ENCODE peak calls at places on chromosomes 4 and X, in six cellular contexts. M is stomach, P is tibial nerve, D is A549, W is esophagus muscularis mucosa, Z is suprapubic skin. I is an unnamed sample.
A peak's percentile ranks its signal among the peaks of the same experiment; 100 is the strongest.

GRCh38 chr4:14100349-14100748 is 472.8 kb upstream of the BOD1L1 start:
- DNase-seq in M (no peak), P (no peak), D (no peak), W (no peak), Z (no peak), I (no peak)

GRCh38 chr4:83582289-83582756 is 46.4 kb downstream of the GPAT3 start:
- DNase-seq in M (peak; percentile 54), P (peak; percentile 27), D (peak; percentile 59), W (no peak), Z (no peak), I (peak; percentile 27)

GRCh38 chr4:186981161-186981560 is 257.5 kb upstream of the FAT1 start:
- DNase-seq in M (no peak), P (no peak), D (no peak), W (no peak), Z (no peak), I (no peak)

GRCh38 chr4:109699553-109700225 is 3.6 kb downstream of the CASP6 start:
- DNase-seq in M (no peak), P (no peak), D (no peak), W (no peak), Z (no peak), I (no peak)

GRCh38 chrX:18574591-18574990 is 97.3 kb downstream of the RS1 start:
- DNase-seq in M (no peak), P (peak; percentile 56), D (peak; percentile 9), W (no peak), Z (no peak), I (peak; percentile 71)

GRCh38 chr4:36054750-36055467 is 189.4 kb downstream of the ARAP2 start:
- DNase-seq in M (no peak), P (no peak), D (no peak), W (no peak), Z (no peak), I (no peak)

GRCh38 chr4:29142708-29143107 is 1577.5 kb upstream of the PCDH7 start:
- DNase-seq in M (no peak), P (no peak), D (no peak), W (no peak), Z (no peak), I (no peak)

GRCh38 chrX:17413228-17413627 is 38.2 kb downstream of the NHS start:
- DNase-seq in M (no peak), P (no peak), D (peak; percentile 29), W (no peak), Z (no peak), I (no peak)

GRCh38 chr4:140135529-140136021 is 18.4 kb downstream of the MAML3 start:
- DNase-seq in M (no peak), P (no peak), D (peak; percentile 58), W (no peak), Z (no peak), I (peak; percentile 79)

DNA sequence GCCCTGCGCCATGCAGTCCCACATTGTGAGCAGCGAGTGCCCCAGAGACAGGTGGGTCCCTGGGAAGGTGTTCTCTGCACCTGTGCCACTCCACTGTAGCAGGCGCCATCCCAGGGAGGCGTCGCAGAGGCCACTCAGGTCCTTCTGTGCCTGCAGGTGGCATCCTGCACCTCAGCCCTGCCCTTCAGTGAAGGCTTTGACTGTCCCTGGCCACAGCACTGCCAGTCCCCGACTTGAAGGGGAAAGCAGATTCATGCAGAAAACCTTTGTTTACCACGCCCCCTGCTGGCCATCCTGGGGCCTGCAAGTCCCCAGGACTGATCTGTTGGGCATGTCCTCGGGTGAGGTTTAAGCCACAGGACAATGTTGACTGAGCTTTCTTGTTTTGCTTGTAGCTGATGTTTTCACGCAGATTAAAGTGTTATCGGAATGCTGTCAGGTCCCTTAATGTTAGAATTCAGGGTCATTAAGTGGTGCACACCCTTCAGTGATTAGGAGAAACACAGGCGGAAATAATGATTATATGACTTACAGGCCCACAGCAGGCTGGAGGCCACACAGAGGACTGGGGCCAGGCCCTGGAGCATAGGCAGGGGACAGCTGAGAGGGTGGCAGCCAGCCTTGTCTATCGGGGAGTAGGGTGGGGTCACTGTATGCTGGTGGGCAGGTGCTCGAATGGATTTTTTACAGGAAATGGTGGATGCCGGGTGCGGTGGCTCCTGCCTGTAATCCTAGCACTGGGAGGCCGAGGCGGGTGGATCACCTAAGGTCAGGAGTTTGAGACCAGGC is 5.0 kb downstream of the TACC3 start:
- DNase-seq in M (peak; percentile 96), P (peak; percentile 94), D (peak; percentile 84), W (peak; percentile 97), Z (peak; percentile 93), I (peak; percentile 64)
- TF ChIP-seq EP300 in M (no peak), P (no peak), D (no peak), W (no peak), Z (no peak), I (no peak)

DNA sequence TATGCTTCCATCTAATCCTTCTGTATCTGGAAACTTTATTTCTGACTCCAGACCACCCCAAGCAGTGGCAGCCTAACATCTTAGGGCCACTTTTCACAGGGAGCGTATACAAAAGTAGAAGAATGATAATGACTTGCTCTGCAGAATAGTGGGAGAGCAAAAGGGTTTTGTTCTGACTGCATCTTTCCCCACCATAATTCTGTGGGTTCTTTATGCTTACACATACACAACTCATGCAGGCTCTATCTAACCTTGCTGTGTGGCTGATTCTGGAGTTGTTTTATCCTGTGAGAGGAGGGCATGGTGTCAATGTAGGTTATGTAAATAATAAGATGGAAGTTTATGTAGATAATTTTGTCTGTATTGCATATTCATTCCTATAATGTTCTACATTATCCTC is 42.4 kb upstream of the NDNF start:
- DNase-seq in M (no peak), P (no peak), D (no peak), W (no peak), Z (no peak), I (no peak)
- H3K4me1 ChIP-seq in M (no peaks in the 10 kb centered on the region), P (no peaks in the 10 kb centered on the region), D (no peaks in the 10 kb centered on the region), W (no peaks in the 10 kb centered on the region), Z (no peaks in the 10 kb centered on the region), I (no peaks in the 10 kb centered on the region)

DNA sequence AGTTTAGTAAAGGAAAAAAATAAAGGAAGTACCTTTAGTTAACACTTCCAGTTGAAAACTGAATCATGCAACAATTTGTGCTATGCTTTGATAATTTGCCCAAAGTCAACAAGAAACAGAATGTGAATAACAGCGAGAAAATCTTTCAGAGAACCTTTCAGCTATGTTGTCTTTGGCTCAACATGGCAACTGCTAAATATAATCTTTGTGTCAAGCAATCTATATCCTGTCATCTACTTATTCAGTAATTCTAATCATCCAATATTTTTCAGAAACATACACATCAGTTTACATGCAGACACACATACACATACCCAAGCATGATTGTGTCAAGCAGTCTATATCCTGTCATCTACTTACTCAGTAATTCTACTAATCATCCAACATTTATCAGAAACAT is 136.0 kb upstream of the PABPC4L start:
- DNase-seq in M (no peak), P (no peak), D (no peak), W (no peak), Z (no peak), I (no peak)
- TF ChIP-seq EP300 in M (no peak), P (no peak), D (no peak), W (no peak), Z (no peak), I (no peak)

GRCh38 chr4:88027611-88028608 is 20.5 kb downstream of the PKD2 start:
- DNase-seq in M (no peak), P (no peak), D (peak; percentile 4), W (no peak), Z (no peak), I (no peak)
- H3K4me1 ChIP-seq in M (peaks cover 23% of the 10 kb centered on the region), P (no peaks in the 10 kb centered on the region), D (peaks cover 11% of the 10 kb centered on the region), W (peaks cover 5% of the 10 kb centered on the region), Z (no peaks in the 10 kb centered on the region), I (no peaks in the 10 kb centered on the region)

GRCh38 chrX:72018277-72019112 is 107.8 kb downstream of the NHSL2 start:
- DNase-seq in M (peak; percentile 85), P (peak; percentile 41), D (peak; percentile 84), W (peak; percentile 93), Z (peak; percentile 86), I (peak; percentile 92)
- TF ChIP-seq EP300 in M (no peak), P (no peak), D (no peak), W (no peak), Z (no peak), I (no peak)

GRCh38 chr4:118981839-118982381 is 93.3 kb downstream of the SYNPO2 start:
- DNase-seq in M (peak; percentile 61), P (peak; percentile 76), D (peak; percentile 64), W (no peak), Z (no peak), I (peak; percentile 50)
- H3K4me1 ChIP-seq in M (peaks cover 36% of the 10 kb centered on the region), P (no peaks in the 10 kb centered on the region), D (peaks cover 3% of the 10 kb centered on the region), W (peaks cover 95% of the 10 kb centered on the region), Z (peaks cover 10% of the 10 kb centered on the region), I (peaks cover 10% of the 10 kb centered on the region)

DNA sequence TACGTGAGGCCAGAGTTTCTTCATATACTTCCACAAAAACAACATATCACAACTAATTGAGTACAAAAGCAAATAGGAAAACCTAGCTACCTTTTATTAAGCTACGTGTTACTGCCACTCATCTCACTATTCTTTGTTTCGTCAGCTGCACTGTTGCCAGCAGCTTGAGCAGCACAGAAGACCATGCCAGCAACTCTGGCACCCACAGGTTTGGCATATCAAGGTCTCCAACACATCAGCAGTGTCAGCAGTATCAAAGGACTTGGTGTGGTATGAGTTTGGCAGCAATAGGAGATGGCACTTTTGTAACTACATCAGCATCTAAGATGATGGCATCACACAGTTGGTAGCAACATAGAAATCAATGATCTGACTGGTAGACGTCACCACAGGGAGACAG is 30.7 kb downstream of the CDKL2 start:
- DNase-seq in M (no peak), P (no peak), D (no peak), W (no peak), Z (no peak), I (no peak)
- TF ChIP-seq EP300 in M (no peak), P (no peak), D (no peak), W (no peak), Z (no peak), I (no peak)

GRCh38 chr4:127545271-127545670 is 87.5 kb upstream of the INTU start:
- DNase-seq in M (no peak), P (no peak), D (no peak), W (no peak), Z (no peak), I (no peak)

DNA sequence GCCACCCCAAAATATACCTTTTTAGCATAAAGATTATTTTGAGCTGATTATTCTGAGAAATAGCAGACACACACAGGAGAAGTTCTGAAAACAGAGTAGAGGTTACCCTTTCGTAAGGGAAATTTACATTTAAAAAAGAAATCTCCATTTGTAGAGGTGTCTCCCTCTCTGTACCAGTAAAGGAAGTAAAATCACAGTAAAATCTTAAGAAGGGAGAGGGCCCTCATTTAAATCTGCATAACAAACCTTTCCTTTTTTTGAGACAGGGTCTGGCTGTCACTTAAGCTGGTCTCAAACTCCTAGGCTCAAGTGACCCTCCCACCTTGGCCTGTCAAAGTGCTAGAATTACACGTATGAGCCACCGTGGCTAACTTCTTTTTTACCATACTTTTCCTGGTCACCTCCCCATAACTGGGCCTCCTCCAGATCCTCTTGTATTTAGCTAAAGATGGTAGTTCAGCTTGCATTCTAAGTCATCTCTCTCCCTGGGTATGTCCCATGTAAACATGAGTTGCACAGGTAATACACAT is 92.2 kb upstream of the INTU start:
- DNase-seq in M (no peak), P (no peak), D (no peak), W (no peak), Z (no peak), I (no peak)
- H3K4me1 ChIP-seq in M (peaks cover 7% of the 10 kb centered on the region), P (no peaks in the 10 kb centered on the region), D (no peaks in the 10 kb centered on the region), W (no peaks in the 10 kb centered on the region), Z (no peaks in the 10 kb centered on the region), I (no peaks in the 10 kb centered on the region)

I was measured in ovary.